ENCODE peak calls at places on chromosomes 7 and 10, in ten cellular contexts. C is fibroblast of lung; K is coronary artery; D is left ventricle myocardium inferior; V is heart left ventricle; A is HCT116; S is aorta; F is substantia nigra; U is CD4-positive, alpha-beta T cell; M is brain microvascular endothelial cell. R is an unnamed sample.

GRCh38 chr10:88291289-88292184 is 291.6 kb downstream of the RNLS start:
- DNase-seq in C (no peak), K (no peak), D (no peak), V (no peak), A (no peak), S (no peak), F (no peak), U (no peak), M (no peak), R (no peak)

GRCh38 chr7:23956769-23957556 is 246.9 kb downstream of the STK31 start:
- DNase-seq in C (peak; percentile 15), K (no peak), D (no peak), V (no peak), A (no peak), S (no peak), F (no peak), U (no peak), M (peak; percentile 11), R (no peak)

GRCh38 chr7:66319373-66319979 is 114.3 kb downstream of the TPST1 start:
- DNase-seq in C (no peak), K (no peak), D (no peak), V (no peak), A (no peak), S (no peak), F (no peak), U (no peak), M (no peak), R (no peak)

GRCh38 chr7:50068850-50069551 is 24.0 kb downstream of the ZPBP start:
- DNase-seq in C (peak; percentile 66), K (no peak), D (no peak), V (peak; percentile 27), A (peak; percentile 22), S (no peak), F (no peak), U (no peak), M (peak; percentile 42), R (no peak)

GRCh38 chr7:6505685-6506559 is 45.3 kb downstream of the GRID2IP start:
- DNase-seq in C (no peak), K (no peak), D (no peak), V (no peak), A (no peak), S (no peak), F (no peak), U (no peak), M (no peak), R (no peak)

GRCh38 chr7:49724071-49724470 is 49.4 kb upstream of the VWC2 start:
- DNase-seq in C (no peak), K (no peak), D (no peak), V (no peak), A (no peak), S (no peak), F (no peak), U (no peak), M (no peak), R (no peak)

GRCh38 chr10:33252794-33253203 is 81.7 kb downstream of the NRP1 start:
- DNase-seq in C (peak; percentile 88), K (no peak), D (no peak), V (no peak), A (no peak), S (no peak), F (no peak), U (no peak), M (peak; percentile 47), R (no peak)

GRCh38 chr10:129884390-129884779 is 79.7 kb downstream of the EBF3 start:
- DNase-seq in C (no peak), K (no peak), D (no peak), V (no peak), A (no peak), S (no peak), F (no peak), U (no peak), M (no peak), R (no peak)

GRCh38 chr10:52757777-52758176 is 14.8 kb downstream of the MBL2 start:
- DNase-seq in C (no peak), K (no peak), D (no peak), V (no peak), A (no peak), S (no peak), F (no peak), U (no peak), M (peak; percentile 59), R (no peak)

GRCh38 chr10:79331709-79332108 is 15.6 kb upstream of the PPIF start:
- DNase-seq in C (peak; percentile 83), K (no peak), D (no peak), V (peak; percentile 62), A (no peak), S (no peak), F (no peak), U (peak; percentile 47), M (peak; percentile 93), R (no peak)

GRCh38 chr7:55109384-55110167 is 90.8 kb downstream of the EGFR start:
- DNase-seq in C (peak; percentile 73), K (no peak), D (no peak), V (no peak), A (peak; percentile 88), S (no peak), F (no peak), U (no peak), M (no peak), R (no peak)

GRCh38 chr10:73773152-73773879 is 8.5 kb upstream of the CHCHD1 start:
- DNase-seq in C (no peak), K (no peak), D (no peak), V (peak; percentile 41), A (no peak), S (no peak), F (no peak), U (no peak), M (no peak), R (no peak)

GRCh38 chr10:71765907-71766716 is 7.2 kb downstream of the VSIR start:
- DNase-seq in C (no peak), K (no peak), D (no peak), V (peak; percentile 77), A (no peak), S (no peak), F (no peak), U (no peak), M (no peak), R (no peak)

GRCh38 chr7:2908103-2908683 is 64.1 kb upstream of the GNA12 start:
- DNase-seq in C (no peak), K (no peak), D (no peak), V (no peak), A (no peak), S (no peak), F (no peak), U (no peak), M (no peak), R (no peak)

GRCh38 chr10:17993361-17993760 is 41.6 kb downstream of the SLC39A12 start:
- DNase-seq in C (peak; percentile 56), K (no peak), D (no peak), V (no peak), A (no peak), S (no peak), F (no peak), U (no peak), M (no peak), R (no peak)

GRCh38 chr7:109984726-109985125 is 1106.2 kb upstream of the LRRN3 start:
- DNase-seq in C (no peak), K (no peak), D (no peak), V (no peak), A (no peak), S (no peak), F (no peak), U (no peak), M (peak; percentile 12), R (no peak)

GRCh38 chr7:57370066-57370738 is 79.8 kb upstream of the ZNF716 start:
- DNase-seq in C (no peak), K (no peak), D (no peak), V (no peak), A (no peak), S (peak; percentile 51), F (no peak), U (no peak), M (no peak), R (no peak)

GRCh38 chr7:2821161-2821841 is 22.8 kb downstream of the GNA12 start:
- DNase-seq in C (peak; percentile 91), K (no peak), D (no peak), V (no peak), A (no peak), S (no peak), F (no peak), U (no peak), M (no peak), R (no peak)

DNA sequence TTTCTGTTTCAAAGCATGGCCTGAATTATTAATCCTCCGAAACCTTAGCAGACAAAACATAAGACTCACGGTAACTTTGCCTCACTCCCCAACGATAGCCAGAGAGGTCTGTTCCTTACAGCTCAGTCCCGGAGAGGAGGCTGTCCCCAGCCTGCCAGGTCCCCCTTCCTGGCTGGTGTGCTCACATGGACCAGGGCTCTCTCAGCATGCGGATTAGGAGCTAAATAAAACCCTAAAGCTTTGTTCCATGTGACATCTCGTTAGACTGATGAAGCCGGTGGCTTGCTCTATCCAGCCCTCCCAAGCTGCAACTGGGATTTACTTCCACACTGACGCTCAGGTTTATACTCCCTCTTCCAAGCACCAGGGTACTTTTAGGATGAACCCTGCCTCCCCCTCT is 86.0 kb downstream of the ZRANB1 start:
- DNase-seq in C (no peak), K (no peak), D (no peak), V (peak; percentile 68), A (no peak), S (peak; percentile 60), F (no peak), U (no peak), M (no peak), R (no peak)
- H3K27ac ChIP-seq in C (no peak overlapping the region), K (peak overlapping the region; percentile 59), D (peak overlapping the region; percentile 56), V (peak overlapping the region; percentile 45), A (no peak overlapping the region), S (peak overlapping the region; percentile 39), F (no peak overlapping the region), U (no peak overlapping the region), M (no peak overlapping the region), R (no peak overlapping the region)

GRCh38 chr10:84076047-84076388 is 63.3 kb upstream of the GHITM start:
- DNase-seq in C (peak; percentile 81), K (no peak), D (no peak), V (no peak), A (no peak), S (no peak), F (no peak), U (no peak), M (peak; percentile 28), R (no peak)
- H3K27ac ChIP-seq in C (no peak overlapping the region), K (no peak overlapping the region), D (peak overlapping the region; percentile 68), V (peak overlapping the region; percentile 67), A (no peak overlapping the region), S (no peak overlapping the region), F (no peak overlapping the region), U (no peak overlapping the region), M (no peak overlapping the region), R (no peak overlapping the region)

DNA sequence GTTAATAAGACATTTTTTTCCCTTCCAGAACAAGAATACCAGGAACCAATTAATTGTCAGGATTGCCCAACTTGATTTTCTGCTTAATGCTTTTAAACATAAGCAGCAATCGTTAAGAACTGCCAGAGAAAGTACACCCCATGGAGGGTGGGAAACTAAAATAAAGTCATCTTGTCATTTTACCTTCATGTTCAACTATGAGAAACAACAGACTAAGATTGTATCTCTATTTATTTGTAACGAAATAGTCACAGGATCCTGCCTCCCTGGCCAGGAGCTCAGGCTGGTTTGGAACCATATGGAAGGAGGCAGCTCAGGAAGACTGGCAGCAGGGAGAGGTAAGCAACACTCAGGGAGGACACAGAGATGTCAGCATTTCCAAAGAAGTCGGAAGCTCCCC is 129.6 kb downstream of the TNS3 start:
- DNase-seq in C (no peak), K (no peak), D (no peak), V (no peak), A (no peak), S (no peak), F (no peak), U (no peak), M (no peak), R (no peak)
- H3K27ac ChIP-seq in C (peak overlapping the region; percentile 93), K (peak overlapping the region; percentile 86), D (peak overlapping the region; percentile 87), V (peak overlapping the region; percentile 87), A (no peak overlapping the region), S (peak overlapping the region; percentile 77), F (no peak overlapping the region), U (no peak overlapping the region), M (peak overlapping the region; percentile 93), R (no peak overlapping the region)

GRCh38 chr10:5465976-5466450 is 33.4 kb downstream of the CALML5 start:
- DNase-seq in C (no peak), K (no peak), D (no peak), V (no peak), A (no peak), S (no peak), F (no peak), U (no peak), M (no peak), R (no peak)
- H3K27ac ChIP-seq in C (no peak overlapping the region), K (no peak overlapping the region), D (no peak overlapping the region), V (no peak overlapping the region), A (no peak overlapping the region), S (peak overlapping the region; percentile 19), F (no peak overlapping the region), U (no peak overlapping the region), M (no peak overlapping the region), R (no peak overlapping the region)